ENCODE peak calls at places on chromosomes 12 and 14, in six cellular contexts. N is B cell, E is fibroblast of lung, J is left ventricle myocardium inferior, H is H9, Z is left lung. A is an unnamed sample.

GRCh38 chr12:57332646-57333312 is 81.8 kb upstream of the STAC3 start:
- DNase-seq in N (no peak), E (no peak), J (no peak), H (no peak), Z (no peak), A (no peak)

GRCh38 chr14:93375673-93376156 is 28.7 kb downstream of the COX8C start:
- DNase-seq in N (peak), E (no peak), J (no peak), H (no peak), Z (no peak), A (no peak)

GRCh38 chr12:111656016-111656415 is 29.7 kb downstream of the BRAP start:
- DNase-seq in N (no peak), E (no peak), J (no peak), H (no peak), Z (no peak), A (no peak)

GRCh38 chr14:78164226-78164853 is 5.8 kb upstream of the NRXN3 start:
- DNase-seq in N (no peak), E (no peak), J (no peak), H (peak), Z (no peak), A (no peak)

GRCh38 chr14:93032301-93032929 is 83.3 kb downstream of the ITPK1 start:
- DNase-seq in N (no peak), E (no peak), J (no peak), H (no peak), Z (no peak), A (no peak)

GRCh38 chr14:92603309-92604257 is 90.0 kb downstream of the RIN3 start:
- DNase-seq in N (no peak), E (peak), J (peak), H (no peak), Z (no peak), A (peak)

GRCh38 chr12:27807063-27807703 is 27.1 kb upstream of the MANSC4 start:
- DNase-seq in N (no peak), E (no peak), J (no peak), H (no peak), Z (no peak), A (no peak)

GRCh38 chr12:30970559-30971202 is 44.1 kb downstream of the TSPAN11 start:
- DNase-seq in N (no peak), E (no peak), J (peak), H (no peak), Z (no peak), A (no peak)

GRCh38 chr12:112111931-112112330 is 3.3 kb upstream of the NAA25 start:
- DNase-seq in N (no peak), E (no peak), J (no peak), H (no peak), Z (no peak), A (no peak)

GRCh38 chr12:57235012-57235727 is 5.7 kb downstream of the SHMT2 start:
- DNase-seq in N (peak), E (peak), J (peak), H (peak), Z (peak), A (no peak)

GRCh38 chr14:96588410-96589249 is 86.4 kb downstream of the PAPOLA start:
- DNase-seq in N (peak), E (no peak), J (no peak), H (peak), Z (no peak), A (no peak)

GRCh38 chr14:36659822-36660735 is 1.6 kb upstream of the PAX9 start:
- DNase-seq in N (peak), E (no peak), J (no peak), H (no peak), Z (no peak), A (no peak)

GRCh38 chr14:64303471-64303917 is 9.3 kb upstream of the ESR2 start:
- DNase-seq in N (peak), E (peak), J (no peak), H (peak), Z (no peak), A (no peak)

GRCh38 chr12:132776816-132777568 is 15.4 kb upstream of the ANKLE2 start:
- DNase-seq in N (no peak), E (peak), J (peak), H (no peak), Z (peak), A (no peak)

GRCh38 chr12:66755727-66756395 is 77.0 kb upstream of the GRIP1 start:
- DNase-seq in N (no peak), E (no peak), J (no peak), H (no peak), Z (no peak), A (no peak)

GRCh38 chr14:102140027-102140749 is 491 bp downstream of the WDR20 start:
- DNase-seq in N (no peak), E (peak), J (peak), H (peak), Z (peak), A (peak)

GRCh38 chr14:73943083-73943482 is 6.8 kb downstream of the FAM161B start:
- DNase-seq in N (no peak), E (peak), J (no peak), H (no peak), Z (no peak), A (no peak)

GRCh38 chr14:53127151-53127550 is 26.0 kb downstream of the DDHD1 start:
- DNase-seq in N (no peak), E (no peak), J (no peak), H (no peak), Z (no peak), A (no peak)

GRCh38 chr12:130571089-130571488 is 145.0 kb downstream of the RIMBP2 start:
- DNase-seq in N (no peak), E (no peak), J (no peak), H (no peak), Z (no peak), A (no peak)

GRCh38 chr12:131312793-131313545 is 359.3 kb downstream of the ADGRD1 start:
- DNase-seq in N (no peak), E (no peak), J (no peak), H (no peak), Z (no peak), A (no peak)

GRCh38 chr12:130713581-130713991 is 2.5 kb downstream of the RIMBP2 start:
- DNase-seq in N (no peak), E (no peak), J (no peak), H (peak), Z (no peak), A (no peak)

GRCh38 chr12:27456618-27457017 is 10.1 kb downstream of the SMCO2 start:
- DNase-seq in N (no peak), E (no peak), J (no peak), H (no peak), Z (no peak), A (no peak)

GRCh38 chr12:25495336-25496097 is 57.6 kb downstream of the LMNTD1 start:
- DNase-seq in N (no peak), E (peak), J (no peak), H (no peak), Z (no peak), A (no peak)

GRCh38 chr14:40447032-40447431 is 1014.8 kb upstream of the FBXO33 start:
- DNase-seq in N (no peak), E (no peak), J (no peak), H (no peak), Z (no peak), A (no peak)

DNA sequence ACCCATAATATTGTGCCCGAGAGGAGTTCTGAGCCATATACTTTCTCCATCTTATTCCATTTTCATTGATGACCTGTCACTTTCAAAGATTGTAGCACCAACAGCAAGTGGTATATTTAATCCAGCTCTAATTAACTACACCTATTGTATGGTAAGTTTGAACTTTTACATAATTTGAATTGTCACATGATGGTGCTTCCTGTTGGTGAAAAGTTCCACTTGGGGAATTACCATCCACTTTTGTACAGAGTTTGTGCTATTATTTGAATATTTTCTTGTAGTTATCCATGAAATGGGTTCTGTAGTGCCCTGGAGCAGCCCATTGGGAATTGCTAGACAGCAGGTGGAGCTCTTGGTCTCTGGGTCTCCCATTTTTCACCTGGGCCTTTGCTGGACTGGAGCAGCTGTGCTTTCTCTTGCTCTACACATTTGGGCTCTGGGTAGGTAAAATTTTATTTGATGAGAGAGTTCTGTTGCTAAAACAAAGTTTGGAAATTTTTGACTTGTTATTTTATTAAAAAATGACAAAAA is 3.0 kb downstream of the SMCO3 start:
- DNase-seq in N (peak), E (peak), J (no peak), H (peak), Z (no peak), A (no peak)
- TF ChIP-seq CTCF in N (no peak), E (peak), J (peak), H (peak), Z (no peak), A (no peak)

DNA sequence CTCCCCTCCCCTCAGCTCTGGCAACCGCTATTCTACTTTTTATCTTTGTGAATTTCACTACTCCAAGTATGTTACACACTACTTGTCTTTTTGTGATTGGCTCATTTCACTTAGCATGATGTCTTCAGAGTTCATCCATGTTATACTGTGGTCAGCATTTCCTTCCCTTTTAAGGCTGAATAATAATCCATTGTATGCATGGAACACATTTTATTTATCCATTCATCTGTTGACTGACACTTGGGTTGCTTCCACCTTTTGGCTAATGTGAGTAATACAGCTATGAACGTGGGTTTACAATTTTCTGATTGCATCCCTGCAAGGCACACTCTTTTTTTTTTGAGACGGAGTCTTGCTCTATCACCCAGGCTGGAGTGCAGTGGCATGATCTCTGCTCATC is 53.0 kb upstream of the FUT8 start:
- DNase-seq in N (no peak), E (peak), J (no peak), H (no peak), Z (no peak), A (no peak)
- TF ChIP-seq CTCF in N (no peak), E (no peak), J (no peak), H (no peak), Z (no peak), A (no peak)

GRCh38 chr12:113664224-113664681 is 192.6 kb upstream of the LHX5 start:
- DNase-seq in N (no peak), E (no peak), J (no peak), H (no peak), Z (no peak), A (no peak)
- TF ChIP-seq CTCF in N (no peak), E (no peak), J (no peak), H (no peak), Z (no peak), A (no peak)

GRCh38 chr14:86038401-86038985 is 508.5 kb downstream of the FLRT2 start:
- DNase-seq in N (no peak), E (peak), J (no peak), H (peak), Z (peak), A (peak)
- TF ChIP-seq CTCF in N (peak), E (peak), J (peak), H (peak), Z (peak), A (peak)

A was measured in natural killer cell.